ENCODE peak calls at places on chromosomes 2 and 18, in seven cellular contexts. G, R, L, A, Z, X and B are unnamed samples.

GRCh38 chr18:12597775-12598174 is 60.1 kb downstream of the SPIRE1 start:
- DNase-seq in Z (peak; percentile 76), X (no peak), L (no peak), R (peak; percentile 90), G (no peak), A (no peak), B (peak; percentile 95)

GRCh38 chr2:163207706-163208370 is 369.3 kb upstream of the KCNH7 start:
- DNase-seq in A (no peak), R (no peak), L (no peak), X (no peak), Z (no peak), G (no peak), B (no peak)

GRCh38 chr18:45569566-45569965 is 45.7 kb upstream of the SLC14A2 start:
- DNase-seq in R (no peak), X (no peak), L (no peak), A (no peak), Z (no peak), G (no peak), B (no peak)

GRCh38 chr18:49561377-49562193 is at the start of gene LIPG:
- DNase-seq in Z (peak; percentile 93), L (peak; percentile 95), G (peak; percentile 89), X (peak; percentile 53), R (peak; percentile 50), A (peak; percentile 91), B (peak; percentile 92)

GRCh38 chr18:22065311-22065710 is 104.1 kb upstream of the GATA6 start:
- DNase-seq in L (peak; percentile 65), G (no peak), R (no peak), X (no peak), Z (no peak), A (no peak), B (no peak)

GRCh38 chr2:10449481-10449831 is 1.3 kb upstream of the ODC1 start:
- DNase-seq in L (no peak), Z (no peak), R (no peak), A (no peak), G (no peak), X (no peak), B (no peak)

GRCh38 chr2:112493858-112494648 is 12.1 kb downstream of the TTL start:
- DNase-seq in Z (peak; percentile 76), X (no peak), R (peak; percentile 71), G (no peak), L (peak; percentile 18), A (no peak), B (peak; percentile 12)

GRCh38 chr2:112920923-112921532 is 10.1 kb downstream of the IL37 start:
- DNase-seq in G (no peak), A (no peak), X (no peak), R (peak; percentile 62), Z (no peak), L (no peak), B (no peak)

GRCh38 chr18:44736664-44737063 is 56.0 kb downstream of the SETBP1 start:
- DNase-seq in X (no peak), L (no peak), Z (no peak), A (no peak), R (no peak), G (no peak), B (peak; percentile 87)

GRCh38 chr18:74598350-74599001 is 806 bp downstream of the ZNF407 start:
- DNase-seq in L (peak; percentile 54), G (peak; percentile 48), A (peak; percentile 58), R (peak; percentile 46), X (no peak), Z (peak; percentile 75), B (peak; percentile 11)

DNA sequence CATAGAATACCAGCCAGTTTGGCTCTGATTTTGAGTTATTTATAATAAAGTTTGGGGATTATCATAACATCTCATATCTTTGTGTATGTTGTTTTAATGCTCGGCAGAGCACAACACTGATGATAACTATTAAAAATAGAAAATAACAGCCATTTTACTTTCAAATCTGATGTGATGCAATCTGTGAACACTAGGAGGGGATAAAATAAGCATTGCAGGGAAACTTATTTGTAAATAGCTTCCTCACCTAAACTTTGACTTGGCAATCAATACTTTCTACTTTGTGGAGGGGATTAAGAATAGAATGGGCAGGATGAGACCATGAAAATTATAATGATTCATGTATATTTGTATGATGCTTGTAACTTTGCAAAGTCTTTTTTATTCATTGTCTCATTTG is 54.4 kb downstream of the USP14 start:
- DNase-seq in L (no peak), G (no peak), A (no peak), R (no peak), X (no peak), Z (no peak), B (no peak)
- H3K23ac ChIP-seq in L (no peak overlapping the region), G (no peak overlapping the region), A (no peak overlapping the region), R (no peak overlapping the region), X (no peak overlapping the region), Z (no peak overlapping the region), B (no peak overlapping the region)

DNA sequence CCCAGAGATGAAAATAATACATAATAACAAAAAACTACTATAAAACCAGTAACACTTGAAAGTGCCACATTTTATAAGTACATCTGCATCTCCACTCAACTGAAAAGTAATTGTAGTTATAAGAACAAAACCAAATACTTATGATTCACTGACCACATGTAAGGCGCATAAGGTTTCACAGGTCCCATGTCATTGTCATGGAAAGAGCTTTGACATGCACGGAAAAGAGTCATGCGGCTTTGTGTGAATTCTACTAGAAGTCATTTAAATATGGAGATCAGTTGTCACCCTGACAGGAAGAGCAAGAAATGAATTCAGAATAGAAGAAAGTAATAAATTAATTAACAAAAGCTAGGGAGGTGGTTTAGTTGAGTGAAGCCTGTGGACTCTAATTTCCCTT is 459.1 kb downstream of the CDH2 start:
- DNase-seq in R (no peak), G (no peak), L (peak; percentile 40), X (peak; percentile 10), A (peak; percentile 39), Z (no peak), B (no peak)
- H3K23ac ChIP-seq in R (no peak overlapping the region), G (no peak overlapping the region), L (no peak overlapping the region), X (no peak overlapping the region), A (no peak overlapping the region), Z (no peak overlapping the region), B (no peak overlapping the region)

DNA sequence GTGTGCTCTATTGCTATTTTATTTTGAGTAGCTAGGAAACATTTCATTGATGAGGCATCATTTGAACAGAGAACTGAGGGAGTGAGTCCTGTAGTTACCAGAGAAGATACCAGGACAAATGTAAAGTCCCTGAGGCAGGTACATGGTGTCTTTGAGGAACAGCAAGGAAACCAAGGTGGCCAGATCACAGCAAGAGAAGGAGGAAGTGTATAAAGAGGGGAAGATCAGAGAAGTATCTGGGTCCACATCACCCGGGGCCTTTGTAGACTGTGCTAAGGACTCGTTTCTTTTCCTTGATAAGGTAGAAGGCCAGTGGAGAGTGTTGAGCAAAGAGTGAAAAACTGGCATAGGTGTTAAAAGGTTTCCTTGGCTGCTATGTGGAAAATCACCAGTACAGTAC is 34.8 kb upstream of the PLB1 start:
- DNase-seq in R (no peak), G (no peak), Z (no peak), L (no peak), X (no peak), A (no peak), B (no peak)
- H3K23ac ChIP-seq in R (no peak overlapping the region), G (no peak overlapping the region), Z (no peak overlapping the region), L (no peak overlapping the region), X (no peak overlapping the region), A (no peak overlapping the region), B (no peak overlapping the region)

GRCh38 chr2:55441280-55441892 is 21.7 kb upstream of the CCDC88A start:
- DNase-seq in X (no peak), L (no peak), A (no peak), G (no peak), Z (no peak), R (no peak), B (no peak)

GRCh38 chr2:55437515-55438390 is 18.1 kb upstream of the CCDC88A start:
- DNase-seq in L (no peak), A (peak; percentile 32), Z (no peak), R (no peak), G (no peak), X (no peak), B (no peak)

GRCh38 chr2:55438391-55439100 is 18.9 kb upstream of the CCDC88A start:
- DNase-seq in G (no peak), Z (no peak), X (no peak), L (no peak), A (no peak), R (no peak), B (no peak)

GRCh38 chr2:55439101-55439397 is 19.4 kb upstream of the CCDC88A start:
- DNase-seq in R (no peak), A (no peak), G (no peak), Z (no peak), X (no peak), L (no peak), B (no peak)
- H3K23ac ChIP-seq in R (no peak overlapping the region), A (no peak overlapping the region), G (no peak overlapping the region), Z (no peak overlapping the region), X (no peak overlapping the region), L (no peak overlapping the region), B (no peak overlapping the region)

GRCh38 chr18:36410346-36410745 is 112.8 kb downstream of the FHOD3 start:
- DNase-seq in A (no peak), R (no peak), Z (no peak), X (no peak), L (no peak), G (no peak), B (no peak)
- H3K23ac ChIP-seq in A (no peak overlapping the region), R (no peak overlapping the region), Z (no peak overlapping the region), X (no peak overlapping the region), L (no peak overlapping the region), G (no peak overlapping the region), B (no peak overlapping the region)

GRCh38 chr18:28171837-28172236 is 5.1 kb downstream of the CDH2 start:
- DNase-seq in Z (no peak), G (no peak), R (no peak), L (no peak), A (no peak), X (no peak), B (no peak)
- H3K23ac ChIP-seq in Z (no peak overlapping the region), G (no peak overlapping the region), R (no peak overlapping the region), L (no peak overlapping the region), A (no peak overlapping the region), X (no peak overlapping the region), B (no peak overlapping the region)

GRCh38 chr18:297936-298335 is 30.1 kb upstream of the THOC1 start:
- DNase-seq in X (no peak), A (no peak), R (no peak), Z (no peak), L (no peak), G (no peak), B (no peak)
- H3K23ac ChIP-seq in X (no peak overlapping the region), A (no peak overlapping the region), R (no peak overlapping the region), Z (no peak overlapping the region), L (no peak overlapping the region), G (no peak overlapping the region), B (no peak overlapping the region)